ENCODE peak calls at places on chromosomes 16 and 17, in nine cellular contexts. P, M, L, N, D, O, G, F and K are unnamed samples.

GRCh38 chr16:19771796-19772195 is 53.7 kb downstream of the IQCK start:
- DNase-seq in P (no peak), M (no peak), L (no peak), N (no peak), D (no peak), O (no peak), G (no peak), F (no peak), K (no peak)

GRCh38 chr16:30561212-30561816 is 3.1 kb upstream of the ZNF764 start:
- DNase-seq in P (peak; percentile 41), M (peak; percentile 51), L (no peak), N (peak; percentile 68), D (peak; percentile 16), O (no peak), G (no peak), F (peak; percentile 81), K (no peak)

GRCh38 chr16:50068550-50068949 is 2.8 kb downstream of the HEATR3 start:
- DNase-seq in P (no peak), M (no peak), L (peak; percentile 62), N (no peak), D (no peak), O (no peak), G (peak; percentile 45), F (no peak), K (no peak)

GRCh38 chr16:28823719-28824547 is 1.1 kb downstream of the ATXN2L start:
- DNase-seq in P (peak; percentile 94), M (peak; percentile 97), L (peak; percentile 97), N (peak; percentile 96), D (peak; percentile 98), O (peak; percentile 96), G (peak; percentile 97), F (peak; percentile 98), K (peak; percentile 98)

GRCh38 chr16:53714080-53715050 is 10.4 kb downstream of the FTO start:
- DNase-seq in P (no peak), M (peak; percentile 33), L (no peak), N (no peak), D (peak; percentile 28), O (no peak), G (no peak), F (no peak), K (no peak)

GRCh38 chr17:83151442-83152220 is 72.2 kb downstream of the METRNL start:
- DNase-seq in P (no peak), M (no peak), L (peak; percentile 27), N (no peak), D (no peak), O (peak; percentile 58), G (no peak), F (no peak), K (no peak)

GRCh38 chr17:50114849-50115357 is 15.1 kb downstream of the SAMD14 start:
- DNase-seq in P (peak; percentile 38), M (no peak), L (peak; percentile 74), N (no peak), D (peak; percentile 85), O (no peak), G (no peak), F (no peak), K (no peak)

GRCh38 chr17:65055708-65056638 is 567 bp downstream of the GNA13 start:
- DNase-seq in P (peak; percentile 57), M (peak; percentile 56), L (peak; percentile 59), N (peak; percentile 79), D (peak; percentile 43), O (peak; percentile 83), G (no peak), F (peak; percentile 79), K (peak; percentile 75)

GRCh38 chr16:1150511-1150982 is 2.4 kb upstream of the CACNA1H start:
- DNase-seq in P (no peak), M (no peak), L (peak; percentile 54), N (no peak), D (no peak), O (no peak), G (no peak), F (no peak), K (no peak)

GRCh38 chr16:10870137-10870776 is 6.7 kb upstream of the CIITA start:
- DNase-seq in P (no peak), M (no peak), L (no peak), N (no peak), D (no peak), O (no peak), G (no peak), F (no peak), K (no peak)

GRCh38 chr17:33112763-33113162 is 121.1 kb downstream of the SPACA3 start:
- DNase-seq in P (no peak), M (no peak), L (no peak), N (no peak), D (no peak), O (no peak), G (no peak), F (no peak), K (no peak)

GRCh38 chr17:50889528-50890118 is 23.5 kb upstream of the TOB1 start:
- DNase-seq in P (no peak), M (no peak), L (no peak), N (no peak), D (no peak), O (no peak), G (no peak), F (no peak), K (no peak)

GRCh38 chr17:74599531-74599939 is 7.5 kb upstream of the CD300LD start:
- DNase-seq in P (no peak), M (no peak), L (no peak), N (no peak), D (no peak), O (no peak), G (no peak), F (no peak), K (no peak)

GRCh38 chr16:57749872-57750452 is 14.4 kb downstream of the KATNB1 start:
- DNase-seq in P (no peak), M (no peak), L (no peak), N (no peak), D (no peak), O (no peak), G (no peak), F (no peak), K (no peak)

GRCh38 chr16:15777533-15778203 is 79.2 kb downstream of the MYH11 start:
- DNase-seq in P (no peak), M (no peak), L (peak; percentile 43), N (no peak), D (peak; percentile 75), O (no peak), G (peak; percentile 43), F (no peak), K (no peak)

GRCh38 chr16:12417830-12418229 is 385.9 kb downstream of the CPPED1 start:
- DNase-seq in P (no peak), M (no peak), L (no peak), N (no peak), D (no peak), O (no peak), G (no peak), F (no peak), K (no peak)

GRCh38 chr17:38809828-38810227 is 10.5 kb upstream of the PIP4K2B start:
- DNase-seq in P (no peak), M (no peak), L (no peak), N (no peak), D (no peak), O (no peak), G (no peak), F (no peak), K (no peak)

DNA sequence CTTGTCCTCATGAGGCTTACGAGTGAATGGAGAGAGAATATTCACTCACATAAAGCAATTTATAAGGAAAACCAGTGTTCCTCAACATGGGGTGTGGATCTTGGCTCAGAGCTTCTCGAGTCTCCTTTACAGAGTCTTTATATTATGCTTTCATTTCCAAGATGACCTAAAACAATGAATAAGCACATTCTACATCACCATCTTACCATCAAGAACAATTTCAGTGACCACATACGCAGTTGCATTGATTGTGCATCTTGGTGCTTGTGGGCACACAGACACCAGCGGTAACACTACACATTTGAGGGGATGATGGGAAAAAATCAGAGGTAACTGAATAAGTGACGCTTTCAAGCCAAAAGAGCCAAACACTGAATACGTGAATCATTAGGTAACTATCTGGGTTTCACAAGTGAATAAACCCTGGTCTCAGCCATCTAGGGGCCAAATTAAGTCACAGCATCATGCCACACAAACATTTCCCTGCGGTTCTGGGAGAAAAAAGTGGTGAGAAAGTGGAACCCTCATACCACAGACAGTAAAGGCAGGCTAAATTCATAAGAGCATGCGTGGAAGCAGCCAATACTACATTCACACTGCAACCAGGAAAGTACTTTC is 9.4 kb downstream of the CWC25 start:
- DNase-seq in P (no peak), M (no peak), L (peak; percentile 79), N (no peak), D (no peak), O (no peak), G (no peak), F (no peak), K (no peak)
- H3K27ac ChIP-seq in P (no peak overlapping the region), M (no peak overlapping the region), L (peak overlapping the region; percentile 48), N (no peak overlapping the region), D (no peak overlapping the region), O (no peak overlapping the region), G (no peak overlapping the region), F (no peak overlapping the region), K (no peak overlapping the region)

DNA sequence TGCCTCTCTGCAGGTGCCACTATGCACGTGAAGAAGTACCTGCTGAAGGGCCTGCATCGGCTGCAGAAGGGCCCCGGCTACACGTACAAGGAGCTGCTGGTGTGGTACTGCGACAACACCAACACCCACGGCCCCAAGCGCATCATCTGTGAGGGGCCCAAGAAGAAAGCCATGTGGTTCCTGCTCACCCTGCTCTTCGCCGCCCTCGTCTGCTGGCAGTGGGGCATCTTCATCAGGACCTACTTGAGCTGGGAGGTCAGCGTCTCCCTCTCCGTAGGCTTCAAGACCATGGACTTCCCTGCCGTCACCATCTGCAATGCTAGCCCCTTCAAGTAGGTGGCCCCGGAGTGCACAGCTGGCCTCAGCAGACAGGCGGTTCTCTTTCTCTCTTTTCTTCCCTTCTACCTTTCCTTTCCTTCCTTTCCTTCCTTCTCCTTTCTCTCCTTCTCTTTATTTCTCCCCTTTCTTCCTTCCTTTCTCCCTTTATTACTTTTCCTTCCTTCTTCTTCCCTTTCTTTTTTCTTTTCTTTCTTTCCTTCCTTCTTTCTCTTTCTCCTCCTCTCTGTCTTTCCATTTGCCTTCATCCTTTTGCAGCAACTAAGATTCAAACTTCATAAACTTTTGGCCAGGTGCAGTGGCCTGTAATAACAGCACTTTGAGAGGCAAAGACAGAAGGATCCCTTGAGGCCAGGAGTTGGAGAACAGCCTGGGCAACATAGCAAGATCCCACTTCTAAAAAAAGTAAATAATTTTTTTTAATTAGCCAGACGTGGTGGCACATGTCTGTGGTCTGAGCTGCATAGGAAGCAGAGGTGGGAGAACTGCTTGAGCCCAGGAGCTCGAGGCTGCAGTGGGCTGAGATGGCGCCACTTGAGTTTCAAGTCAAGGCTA is 46.7 kb downstream of the SCNN1B start:
- DNase-seq in P (no peak), M (no peak), L (no peak), N (no peak), D (peak; percentile 32), O (no peak), G (no peak), F (no peak), K (no peak)
- TF ChIP-seq CTCF in P (no peak), M (no peak), L (peak; percentile 40), N (no peak), D (peak; percentile 26), O (no peak), G (peak; percentile 19), F (no peak), K (no peak)

GRCh38 chr17:48608494-48608834 is 2.4 kb downstream of the HOXB7 start:
- DNase-seq in P (no peak), M (no peak), L (no peak), N (no peak), D (no peak), O (no peak), G (no peak), F (no peak), K (no peak)
- H3K27me3 ChIP-seq in P (peaks cover 30% of the 10 kb centered on the region), M (peaks cover 21% of the 10 kb centered on the region), L (peaks cover 92% of the 10 kb centered on the region), N (no peaks in the 10 kb centered on the region), D (peaks cover 100% of the 10 kb centered on the region), O (peaks cover 88% of the 10 kb centered on the region), G (peaks cover 4% of the 10 kb centered on the region), F (peaks cover 99% of the 10 kb centered on the region), K (peaks cover 39% of the 10 kb centered on the region)

GRCh38 chr17:1604831-1605528 is 23.7 kb downstream of the SLC43A2 start:
- DNase-seq in P (no peak), M (no peak), L (no peak), N (no peak), D (peak; percentile 52), O (no peak), G (no peak), F (no peak), K (no peak)
- H3K27ac ChIP-seq in P (no peak overlapping the region), M (no peak overlapping the region), L (no peak overlapping the region), N (no peak overlapping the region), D (peak overlapping the region; percentile 23), O (no peak overlapping the region), G (no peak overlapping the region), F (no peak overlapping the region), K (no peak overlapping the region)